ENCODE peak calls at places on chromosomes 16 and 17, in five cellular contexts. Q is cardiac fibroblast, K is fibroblast of lung, M is lower lobe of right lung, D is RWPE2. C is an unnamed sample.
A peak's percentile ranks its signal among the peaks of the same experiment; 100 is the strongest.

GRCh38 chr17:39920218-39921210 is 2.1 kb upstream of the GSDMB start:
- DNase-seq in M (no peak), K (no peak), D (no peak), Q (no peak), C (no peak)

GRCh38 chr17:9615486-9615885 is 29.8 kb upstream of the USP43 start:
- DNase-seq in D (no peak), K (no peak), Q (no peak), M (no peak), C (no peak)

GRCh38 chr16:2042666-2043295 is 4.9 kb downstream of the NTHL1 start:
- DNase-seq in Q (no peak), M (no peak), K (no peak), D (no peak), C (no peak)

GRCh38 chr17:48639982-48640857 is 14.1 kb upstream of the HOXB9 start:
- DNase-seq in D (no peak), Q (no peak), K (no peak), M (no peak), C (no peak)

GRCh38 chr16:84687715-84688114 is 12.1 kb upstream of the USP10 start:
- DNase-seq in D (no peak), Q (peak; percentile 98), M (no peak), K (peak; percentile 94), C (peak; percentile 72)

GRCh38 chr16:84005391-84005790 is 37.2 kb downstream of the SLC38A8 start:
- DNase-seq in D (no peak), M (no peak), Q (no peak), K (no peak), C (no peak)

GRCh38 chr17:78343099-78343432 is 16.8 kb downstream of the SOCS3 start:
- DNase-seq in Q (peak; percentile 93), K (peak; percentile 94), M (peak; percentile 81), D (no peak), C (peak; percentile 93)

GRCh38 chr16:87571868-87572244 is 30.5 kb upstream of the JPH3 start:
- DNase-seq in K (no peak), Q (no peak), D (peak; percentile 22), M (no peak), C (no peak)

GRCh38 chr17:8188408-8188839 is 1.6 kb downstream of the BORCS6 start:
- DNase-seq in M (no peak), D (no peak), Q (no peak), K (no peak), C (no peak)

GRCh38 chr16:68090109-68090508 is 4.9 kb downstream of the NFATC3 start:
- DNase-seq in M (no peak), D (no peak), K (no peak), Q (no peak), C (no peak)
- H3K4me3 ChIP-seq in M (no peak overlapping the region), D (no peak overlapping the region), K (no peak overlapping the region), Q (no peak overlapping the region), C (no peak overlapping the region)

DNA sequence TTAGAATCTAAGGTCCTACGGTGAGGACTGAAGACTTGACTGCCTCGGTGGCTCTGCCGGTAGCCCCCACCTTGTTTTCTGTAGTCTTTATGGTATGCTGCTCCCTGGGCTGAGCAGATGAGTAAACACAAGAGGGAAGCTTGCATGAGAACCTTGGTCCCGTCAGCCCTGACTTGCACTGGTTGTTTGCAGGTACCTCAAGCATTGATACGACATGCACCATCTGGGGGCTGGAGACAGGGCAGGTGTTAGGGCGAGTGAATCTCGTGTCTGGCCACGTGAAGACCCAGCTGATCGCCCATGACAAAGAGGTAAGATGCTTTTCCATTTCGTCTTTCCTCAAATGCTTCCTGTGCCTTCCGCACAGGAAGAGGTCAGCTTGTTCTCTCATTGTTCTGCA is 21.1 kb upstream of the TACO1 start:
- DNase-seq in M (no peak), K (no peak), Q (no peak), D (no peak), C (no peak)
- TF ChIP-seq CTCF in M (no peak), K (no peak), Q (no peak), D (no peak), C (no peak)

DNA sequence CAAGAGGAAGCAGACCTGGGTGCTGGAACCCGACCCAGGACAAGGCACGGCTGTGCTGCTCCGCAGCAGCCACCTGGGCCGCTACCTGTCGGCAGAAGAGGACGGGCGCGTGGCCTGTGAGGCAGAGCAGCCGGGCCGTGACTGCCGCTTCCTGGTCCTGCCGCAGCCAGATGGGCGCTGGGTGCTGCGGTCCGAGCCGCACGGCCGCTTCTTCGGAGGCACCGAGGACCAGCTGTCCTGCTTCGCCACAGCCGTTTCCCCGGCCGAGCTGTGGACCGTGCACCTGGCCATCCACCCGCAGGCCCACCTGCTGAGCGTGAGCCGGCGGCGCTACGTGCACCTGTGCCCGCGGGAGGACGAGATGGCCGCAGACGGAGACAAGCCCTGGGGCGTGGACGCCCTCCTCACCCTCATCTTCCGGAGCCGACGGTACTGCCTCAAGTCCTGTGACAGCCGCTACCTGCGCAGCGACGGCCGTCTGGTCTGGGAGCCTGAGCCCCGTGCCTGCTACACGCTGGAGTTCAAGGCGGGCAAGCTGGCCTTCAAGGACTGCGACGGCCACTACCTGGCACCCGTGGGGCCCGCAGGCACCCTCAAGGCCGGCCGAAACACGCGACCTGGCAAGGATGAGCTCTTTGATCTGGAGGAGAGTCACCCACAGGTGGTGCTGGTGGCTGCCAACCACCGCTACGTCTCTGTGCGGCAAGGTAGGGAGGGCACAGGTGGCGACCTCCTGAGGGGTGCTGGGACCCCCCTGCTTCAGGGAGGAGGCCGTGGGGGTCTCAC is 667 bp downstream of the FSCN2 start:
- DNase-seq in K (no peak), M (no peak), D (no peak), Q (no peak), C (no peak)
- H3K4me3 ChIP-seq in K (no peak overlapping the region), M (no peak overlapping the region), D (no peak overlapping the region), Q (no peak overlapping the region), C (no peak overlapping the region)

DNA sequence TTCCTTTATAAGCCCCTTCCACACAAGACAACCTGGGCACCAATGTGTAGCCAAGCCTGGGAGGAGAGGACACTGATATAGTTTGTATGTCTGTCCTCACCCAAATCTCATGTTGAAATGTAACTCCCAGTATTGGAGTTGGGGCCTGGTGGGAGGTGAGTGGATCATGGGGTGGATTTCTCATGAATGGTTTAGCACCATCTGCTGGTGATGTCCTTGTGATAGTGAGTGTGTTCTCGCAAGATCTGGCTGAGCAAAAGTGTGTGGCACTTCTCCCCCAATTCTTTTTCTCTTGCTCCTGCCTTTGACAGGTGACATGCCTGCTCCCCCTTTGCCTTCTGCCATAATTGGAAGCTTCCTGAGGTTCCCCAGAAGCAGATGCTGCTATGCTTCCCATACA is 135.8 kb downstream of the USP31 start:
- DNase-seq in M (no peak), D (no peak), Q (peak; percentile 9), K (no peak), C (no peak)
- TF ChIP-seq CTCF in M (no peak), D (peak; percentile 15), Q (no peak), K (no peak), C (no peak)

GRCh38 chr17:2060681-2061440 is 6.0 kb downstream of the HIC1 start:
- DNase-seq in K (peak; percentile 36), M (no peak), D (no peak), Q (peak; percentile 38), C (no peak)
- H3K4me3 ChIP-seq in K (peak overlapping the region; percentile 6), M (no peak overlapping the region), D (no peak overlapping the region), Q (no peak overlapping the region), C (no peak overlapping the region)

C was measured in fibroblast of the aortic adventitia.